ENCODE peak calls at places on chromosomes 4 and X, in six cellular contexts. V is PC-3; I is upper lobe of right lung; L is CD4-positive, CD25-positive, alpha-beta regulatory T cell; G is A549; M is gastrocnemius medialis. H is an unnamed sample.

GRCh38 chr4:138222041-138222440 is 20.1 kb downstream of the SLC7A11 start:
- DNase-seq in V (peak; percentile 18), I (no peak), L (no peak), G (no peak), M (no peak), H (no peak)

GRCh38 chr4:61373901-61374611 is 173.9 kb downstream of the ADGRL3 start:
- DNase-seq in V (peak; percentile 81), I (no peak), L (no peak), G (peak; percentile 1), M (no peak), H (no peak)

GRCh38 chr4:26076000-26076587 is 162.1 kb downstream of the SMIM20 start:
- DNase-seq in V (peak; percentile 68), I (no peak), L (no peak), G (no peak), M (peak; percentile 11), H (no peak)

GRCh38 chrX:54473993-54474859 is 21.8 kb downstream of the FGD1 start:
- DNase-seq in V (peak; percentile 80), I (no peak), L (no peak), G (no peak), M (no peak), H (no peak)

GRCh38 chrX:94524867-94525266 is 850.9 kb downstream of the FAM133A start:
- DNase-seq in V (no peak), I (no peak), L (no peak), G (no peak), M (no peak), H (no peak)

GRCh38 chrX:94058728-94059382 is 384.8 kb downstream of the FAM133A start:
- DNase-seq in V (peak; percentile 39), I (no peak), L (no peak), G (no peak), M (no peak), H (no peak)

GRCh38 chrX:44344194-44344593 is 722 bp upstream of the EFHC2 start:
- DNase-seq in V (no peak), I (peak; percentile 55), L (peak; percentile 42), G (no peak), M (no peak), H (no peak)

GRCh38 chr4:151638295-151638858 is 122.4 kb downstream of the GATB start:
- DNase-seq in V (no peak), I (no peak), L (no peak), G (no peak), M (no peak), H (no peak)

GRCh38 chrX:50770702-50771101 is 43.3 kb downstream of the SHROOM4 start:
- DNase-seq in V (no peak), I (peak; percentile 74), L (no peak), G (no peak), M (no peak), H (no peak)

GRCh38 chr4:138063581-138063980 is 178.6 kb downstream of the SLC7A11 start:
- DNase-seq in V (no peak), I (no peak), L (no peak), G (no peak), M (no peak), H (no peak)

GRCh38 chr4:154559141-154559841 is 3.5 kb upstream of the FGB start:
- DNase-seq in V (peak; percentile 78), I (no peak), L (no peak), G (peak; percentile 30), M (no peak), H (peak; percentile 33)

GRCh38 chrX:104166735-104167436 is 633 bp downstream of the FAM199X start:
- DNase-seq in V (no peak), I (no peak), L (no peak), G (peak; percentile 4), M (no peak), H (no peak)

GRCh38 chr4:49516796-49517195 is 530.7 kb downstream of the CWH43 start:
- DNase-seq in V (no peak), I (peak; percentile 61), L (no peak), G (no peak), M (no peak), H (no peak)

GRCh38 chrX:103464071-103464773 is 55.1 kb downstream of the RAB40A start:
- DNase-seq in V (peak; percentile 55), I (no peak), L (peak; percentile 19), G (peak; percentile 49), M (no peak), H (no peak)

GRCh38 chr4:98838977-98839618 is 89.8 kb downstream of the EIF4E start:
- DNase-seq in V (peak; percentile 19), I (no peak), L (no peak), G (no peak), M (no peak), H (no peak)

GRCh38 chr4:55251896-55252295 is 94.1 kb upstream of the SRD5A3 start:
- DNase-seq in V (no peak), I (no peak), L (no peak), G (no peak), M (no peak), H (no peak)

GRCh38 chr4:52006887-52007286 is 13.3 kb downstream of the LRRC66 start:
- DNase-seq in V (no peak), I (no peak), L (no peak), G (no peak), M (no peak), H (no peak)

GRCh38 chr4:90137545-90137944 is 10.4 kb downstream of the CCSER1 start:
- DNase-seq in V (peak; percentile 44), I (no peak), L (no peak), G (no peak), M (no peak), H (no peak)

GRCh38 chr4:8238515-8239053 is 31.0 kb upstream of the HTRA3 start:
- DNase-seq in V (peak; percentile 2), I (no peak), L (no peak), G (peak; percentile 40), M (no peak), H (no peak)
- H3K4me1 ChIP-seq in V (peaks cover 7% of the 10 kb centered on the region), I (peaks cover 10% of the 10 kb centered on the region), L (peaks cover 9% of the 10 kb centered on the region), G (peaks cover 17% of the 10 kb centered on the region), M (peaks cover 8% of the 10 kb centered on the region), H (peaks cover 3% of the 10 kb centered on the region)

GRCh38 chr4:10118355-10119004 is 1.9 kb upstream of the WDR1 start:
- DNase-seq in V (no peak), I (no peak), L (no peak), G (no peak), M (no peak), H (no peak)
- H3K4me1 ChIP-seq in V (peaks cover 20% of the 10 kb centered on the region), I (peaks cover 45% of the 10 kb centered on the region), L (peaks cover 49% of the 10 kb centered on the region), G (peaks cover 20% of the 10 kb centered on the region), M (peaks cover 35% of the 10 kb centered on the region), H (peaks cover 3% of the 10 kb centered on the region)

DNA sequence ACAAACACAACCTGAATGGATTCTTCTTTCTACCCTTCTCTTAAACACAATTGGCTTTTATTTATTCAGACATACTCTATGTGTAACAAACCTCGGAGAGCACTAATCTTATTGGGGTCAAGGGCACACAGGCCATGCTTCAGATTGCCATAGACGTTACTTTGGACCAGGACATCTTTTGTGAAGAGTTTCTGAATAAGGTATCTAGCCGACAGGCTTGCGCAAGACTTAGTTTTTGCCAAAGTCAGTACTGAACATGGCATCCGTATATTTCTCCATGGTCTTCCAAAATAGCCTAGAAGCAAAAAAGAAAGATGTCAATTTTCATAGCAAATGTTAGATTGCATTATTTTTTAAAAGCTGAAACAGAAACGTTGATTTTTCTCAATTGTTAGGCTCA is 49.8 kb downstream of the BEND2 start:
- DNase-seq in V (no peak), I (no peak), L (no peak), G (no peak), M (no peak), H (no peak)
- H3K4me1 ChIP-seq in V (no peaks in the 10 kb centered on the region), I (no peaks in the 10 kb centered on the region), L (no peaks in the 10 kb centered on the region), G (no peaks in the 10 kb centered on the region), M (no peaks in the 10 kb centered on the region), H (no peaks in the 10 kb centered on the region)

DNA sequence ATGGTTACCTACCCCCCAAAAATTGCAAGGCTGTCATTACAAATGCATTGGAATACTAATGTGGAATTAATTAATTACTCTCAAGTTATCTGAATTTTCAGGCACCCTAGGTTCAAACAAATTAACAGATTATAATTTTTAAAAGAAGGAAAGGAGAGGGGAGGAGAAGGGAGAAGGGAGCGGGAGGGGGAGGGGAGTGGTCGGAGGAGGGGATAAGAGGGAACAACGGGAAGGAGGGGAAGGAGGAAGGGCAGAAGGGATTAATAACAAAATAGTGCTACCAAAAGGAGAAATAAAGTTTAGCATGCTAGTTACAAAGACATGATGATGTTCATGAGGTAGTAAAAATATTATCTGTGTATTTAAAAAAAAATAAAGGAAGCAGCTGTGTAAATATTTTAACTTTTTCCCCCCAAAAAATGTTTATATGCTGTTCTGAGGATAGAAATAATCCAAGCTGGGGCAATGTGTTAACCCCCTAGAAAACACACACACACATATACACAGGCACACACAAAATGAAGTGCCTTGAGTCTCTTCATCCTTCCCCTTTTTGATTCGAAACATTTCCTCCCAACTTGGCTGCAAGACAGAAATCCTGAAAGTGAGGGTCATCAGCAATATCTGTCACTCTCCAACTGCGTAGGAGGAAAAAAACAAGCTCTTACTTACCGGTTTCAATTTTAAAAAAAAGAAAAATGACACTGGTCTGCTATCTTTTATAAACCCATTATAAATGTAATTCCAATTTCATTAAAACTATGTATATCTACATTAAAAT is 58.8 kb downstream of the PPP3CA start:
- DNase-seq in V (no peak), I (no peak), L (no peak), G (no peak), M (no peak), H (no peak)
- H3K4me1 ChIP-seq in V (peaks cover 35% of the 10 kb centered on the region), I (peaks cover 45% of the 10 kb centered on the region), L (peaks cover 3% of the 10 kb centered on the region), G (peaks cover 74% of the 10 kb centered on the region), M (peaks cover 48% of the 10 kb centered on the region), H (peaks cover 3% of the 10 kb centered on the region)

DNA sequence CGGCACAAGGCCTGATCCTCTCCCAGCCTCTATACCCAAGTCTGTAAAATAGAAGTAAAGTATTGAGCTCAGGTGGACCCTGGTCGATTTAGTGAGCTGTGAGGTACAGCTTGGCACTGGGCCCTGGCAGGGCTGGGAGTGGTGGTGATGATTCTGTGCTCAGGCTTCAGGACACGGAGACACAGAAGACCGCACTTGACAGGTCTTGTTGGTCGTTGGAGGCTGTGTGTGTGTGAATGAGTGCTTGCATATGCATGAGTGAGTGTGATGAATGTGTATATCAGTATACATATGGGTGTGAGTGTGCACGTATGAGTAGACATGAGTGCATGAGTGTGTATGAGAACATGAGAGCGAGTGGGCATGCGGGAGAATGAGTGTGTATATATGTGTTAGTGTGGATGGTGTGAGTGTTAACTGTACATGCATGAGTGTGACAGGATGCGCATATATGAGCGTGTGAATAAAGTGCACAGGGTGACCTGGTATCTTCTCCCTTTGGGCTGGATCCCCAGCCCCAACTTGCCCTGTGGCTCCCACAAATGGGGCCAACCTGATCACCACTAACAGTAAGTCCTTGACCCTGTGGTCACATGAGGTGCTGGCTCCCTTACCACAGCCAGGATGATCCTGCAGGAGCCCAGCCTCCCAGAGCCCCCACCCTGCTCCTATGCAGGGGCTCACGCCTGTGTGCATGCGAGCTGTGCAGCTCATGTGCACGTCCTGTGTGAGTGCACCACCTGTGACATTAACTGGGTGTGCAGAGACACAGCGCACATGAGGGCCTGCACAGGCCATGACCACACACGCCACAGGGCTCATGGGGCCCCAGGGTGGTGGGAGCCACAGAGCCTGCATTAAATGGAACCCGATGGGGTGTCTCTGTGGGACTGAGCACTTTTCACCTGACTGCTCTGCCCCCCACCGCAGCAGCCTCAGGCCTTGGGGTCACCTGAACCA is 20.8 kb downstream of the SH3BP2 start:
- DNase-seq in V (no peak), I (no peak), L (no peak), G (no peak), M (no peak), H (no peak)
- H3K4me1 ChIP-seq in V (peaks cover 4% of the 10 kb centered on the region), I (peaks cover 60% of the 10 kb centered on the region), L (peaks cover 62% of the 10 kb centered on the region), G (no peaks in the 10 kb centered on the region), M (peaks cover 52% of the 10 kb centered on the region), H (peaks cover 10% of the 10 kb centered on the region)

DNA sequence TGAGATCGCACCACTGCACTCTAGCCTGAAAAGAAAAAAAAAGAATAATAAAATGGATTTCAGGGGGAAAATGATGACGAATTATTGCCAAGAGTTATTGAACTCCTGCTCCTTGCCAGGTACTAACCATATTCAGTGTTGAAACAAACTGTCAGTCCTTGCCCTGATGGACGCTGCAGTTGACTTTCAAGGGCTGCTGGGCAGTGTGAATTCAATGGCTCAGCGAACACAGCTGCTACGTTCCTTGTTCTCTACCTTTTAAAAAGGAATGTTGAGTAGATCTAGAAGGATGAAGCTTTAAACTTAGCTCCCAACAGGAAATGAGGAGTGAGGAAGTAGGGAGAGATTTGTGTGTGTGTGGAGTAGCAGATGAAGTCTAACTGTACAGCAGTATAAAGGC is 2.7 kb downstream of the LIMCH1 start:
- DNase-seq in V (no peak), I (no peak), L (no peak), G (no peak), M (no peak), H (no peak)
- H3K4me1 ChIP-seq in V (peaks cover 22% of the 10 kb centered on the region), I (peaks cover 59% of the 10 kb centered on the region), L (no peaks in the 10 kb centered on the region), G (peaks cover 72% of the 10 kb centered on the region), M (peaks cover 85% of the 10 kb centered on the region), H (no peaks in the 10 kb centered on the region)

H was measured in iPS DF 6.9.